ENCODE peak calls at places on chromosomes 3 and 15, in seven cellular contexts. One of them, this sample, is unnamed.

GRCh38 chr3:125010393-125010792 is 45.4 kb downstream of the HEG1 start:
- DNase-seq in naive thymus-derived CD4-positive, alpha-beta T cell: no peak
- DNase-seq in astrocyte of the spinal cord: no peak
- DNase-seq in fibroblast of mammary gland: no peak
- DNase-seq in left lung: no peak
- DNase-seq in dorsolateral prefrontal cortex: no peak
- DNase-seq in cardiac muscle cell: no peak
- DNase-seq in this sample: no peak

GRCh38 chr3:43259626-43260025 is 26.7 kb upstream of the SNRK start:
- DNase-seq in naive thymus-derived CD4-positive, alpha-beta T cell: no peak
- DNase-seq in dorsolateral prefrontal cortex: no peak
- DNase-seq in astrocyte of the spinal cord: no peak
- DNase-seq in fibroblast of mammary gland: no peak
- DNase-seq in cardiac muscle cell: no peak
- DNase-seq in left lung: no peak
- DNase-seq in this sample: no peak

GRCh38 chr3:29282431-29283296 is 1.8 kb downstream of the RBMS3 start:
- DNase-seq in fibroblast of mammary gland: peak
- DNase-seq in left lung: no peak
- DNase-seq in dorsolateral prefrontal cortex: no peak
- DNase-seq in naive thymus-derived CD4-positive, alpha-beta T cell: no peak
- DNase-seq in astrocyte of the spinal cord: peak
- DNase-seq in cardiac muscle cell: peak
- DNase-seq in this sample: no peak

GRCh38 chr3:196741401-196741761 is 1.7 kb downstream of the PAK2 start:
- DNase-seq in naive thymus-derived CD4-positive, alpha-beta T cell: no peak
- DNase-seq in fibroblast of mammary gland: no peak
- DNase-seq in dorsolateral prefrontal cortex: no peak
- DNase-seq in astrocyte of the spinal cord: peak
- DNase-seq in left lung: no peak
- DNase-seq in cardiac muscle cell: no peak
- DNase-seq in this sample: no peak

GRCh38 chr15:76335129-76335850 is 1.3 kb upstream of the ISL2 start:
- DNase-seq in left lung: peak
- DNase-seq in naive thymus-derived CD4-positive, alpha-beta T cell: no peak
- DNase-seq in cardiac muscle cell: no peak
- DNase-seq in fibroblast of mammary gland: no peak
- DNase-seq in dorsolateral prefrontal cortex: no peak
- DNase-seq in astrocyte of the spinal cord: no peak
- DNase-seq in this sample: no peak

GRCh38 chr15:72982750-72983149 is 69.5 kb upstream of the NEO1 start:
- DNase-seq in astrocyte of the spinal cord: peak
- DNase-seq in cardiac muscle cell: peak
- DNase-seq in naive thymus-derived CD4-positive, alpha-beta T cell: no peak
- DNase-seq in left lung: no peak
- DNase-seq in fibroblast of mammary gland: peak
- DNase-seq in dorsolateral prefrontal cortex: no peak
- DNase-seq in this sample: no peak

GRCh38 chr3:162719684-162720341 is 1223.2 kb downstream of the OTOL1 start:
- DNase-seq in cardiac muscle cell: peak
- DNase-seq in astrocyte of the spinal cord: peak
- DNase-seq in dorsolateral prefrontal cortex: no peak
- DNase-seq in naive thymus-derived CD4-positive, alpha-beta T cell: no peak
- DNase-seq in left lung: no peak
- DNase-seq in fibroblast of mammary gland: peak
- DNase-seq in this sample: peak

GRCh38 chr15:42723068-42723467 is 13.9 kb downstream of the CDAN1 start:
- DNase-seq in dorsolateral prefrontal cortex: no peak
- DNase-seq in astrocyte of the spinal cord: no peak
- DNase-seq in left lung: no peak
- DNase-seq in naive thymus-derived CD4-positive, alpha-beta T cell: no peak
- DNase-seq in fibroblast of mammary gland: peak
- DNase-seq in cardiac muscle cell: no peak
- DNase-seq in this sample: no peak

GRCh38 chr3:48845170-48845569 is 2.5 kb downstream of the PRKAR2A start:
- DNase-seq in cardiac muscle cell: no peak
- DNase-seq in astrocyte of the spinal cord: no peak
- DNase-seq in naive thymus-derived CD4-positive, alpha-beta T cell: no peak
- DNase-seq in fibroblast of mammary gland: peak
- DNase-seq in left lung: no peak
- DNase-seq in dorsolateral prefrontal cortex: no peak
- DNase-seq in this sample: no peak

GRCh38 chr15:37903932-37904493 is 30.4 kb upstream of the TMCO5A start:
- DNase-seq in dorsolateral prefrontal cortex: no peak
- DNase-seq in cardiac muscle cell: no peak
- DNase-seq in naive thymus-derived CD4-positive, alpha-beta T cell: no peak
- DNase-seq in fibroblast of mammary gland: no peak
- DNase-seq in astrocyte of the spinal cord: no peak
- DNase-seq in left lung: no peak
- DNase-seq in this sample: no peak

GRCh38 chr15:33629647-33630046 is 318.9 kb downstream of the RYR3 start:
- DNase-seq in cardiac muscle cell: no peak
- DNase-seq in dorsolateral prefrontal cortex: no peak
- DNase-seq in astrocyte of the spinal cord: no peak
- DNase-seq in fibroblast of mammary gland: no peak
- DNase-seq in left lung: no peak
- DNase-seq in naive thymus-derived CD4-positive, alpha-beta T cell: no peak
- DNase-seq in this sample: no peak

GRCh38 chr15:82680200-82681102 is 29.2 kb downstream of the AP3B2 start:
- DNase-seq in naive thymus-derived CD4-positive, alpha-beta T cell: peak
- DNase-seq in astrocyte of the spinal cord: no peak
- DNase-seq in left lung: peak
- DNase-seq in cardiac muscle cell: no peak
- DNase-seq in dorsolateral prefrontal cortex: no peak
- DNase-seq in fibroblast of mammary gland: no peak
- DNase-seq in this sample: no peak

GRCh38 chr3:41991399-41991798 is 29.5 kb upstream of the ULK4 start:
- DNase-seq in left lung: no peak
- DNase-seq in dorsolateral prefrontal cortex: no peak
- DNase-seq in fibroblast of mammary gland: no peak
- DNase-seq in naive thymus-derived CD4-positive, alpha-beta T cell: no peak
- DNase-seq in cardiac muscle cell: no peak
- DNase-seq in astrocyte of the spinal cord: no peak
- DNase-seq in this sample: no peak

GRCh38 chr3:71180524-71180923 is 403.0 kb downstream of the FOXP1 start:
- DNase-seq in fibroblast of mammary gland: no peak
- DNase-seq in cardiac muscle cell: no peak
- DNase-seq in dorsolateral prefrontal cortex: no peak
- DNase-seq in left lung: no peak
- DNase-seq in naive thymus-derived CD4-positive, alpha-beta T cell: no peak
- DNase-seq in astrocyte of the spinal cord: no peak
- DNase-seq in this sample: no peak

GRCh38 chr15:29990035-29990434 is 92.7 kb upstream of the GOLGA8J start:
- DNase-seq in cardiac muscle cell: no peak
- DNase-seq in astrocyte of the spinal cord: no peak
- DNase-seq in left lung: no peak
- DNase-seq in dorsolateral prefrontal cortex: no peak
- DNase-seq in naive thymus-derived CD4-positive, alpha-beta T cell: no peak
- DNase-seq in fibroblast of mammary gland: no peak
- DNase-seq in this sample: no peak

GRCh38 chr15:99729920-99730319 is 3.3 kb downstream of the LYSMD4 start:
- DNase-seq in left lung: no peak
- DNase-seq in fibroblast of mammary gland: peak
- DNase-seq in naive thymus-derived CD4-positive, alpha-beta T cell: no peak
- DNase-seq in astrocyte of the spinal cord: peak
- DNase-seq in cardiac muscle cell: peak
- DNase-seq in dorsolateral prefrontal cortex: peak
- DNase-seq in this sample: peak

GRCh38 chr15:99732711-99733267 is 448 bp downstream of the LYSMD4 start:
- DNase-seq in naive thymus-derived CD4-positive, alpha-beta T cell: no peak
- DNase-seq in astrocyte of the spinal cord: no peak
- DNase-seq in fibroblast of mammary gland: no peak
- DNase-seq in cardiac muscle cell: no peak
- DNase-seq in dorsolateral prefrontal cortex: no peak
- DNase-seq in left lung: peak
- DNase-seq in this sample: no peak

GRCh38 chr15:99733268-99734039 is at the start of gene LYSMD4:
- DNase-seq in cardiac muscle cell: peak
- DNase-seq in dorsolateral prefrontal cortex: peak
- DNase-seq in left lung: peak
- DNase-seq in naive thymus-derived CD4-positive, alpha-beta T cell: peak
- DNase-seq in astrocyte of the spinal cord: peak
- DNase-seq in fibroblast of mammary gland: peak
- DNase-seq in this sample: peak

GRCh38 chr15:99732268-99732641 is 982 bp downstream of the LYSMD4 start:
- DNase-seq in dorsolateral prefrontal cortex: no peak
- DNase-seq in astrocyte of the spinal cord: peak
- DNase-seq in fibroblast of mammary gland: peak
- DNase-seq in left lung: no peak
- DNase-seq in naive thymus-derived CD4-positive, alpha-beta T cell: no peak
- DNase-seq in cardiac muscle cell: peak
- DNase-seq in this sample: no peak

DNA sequence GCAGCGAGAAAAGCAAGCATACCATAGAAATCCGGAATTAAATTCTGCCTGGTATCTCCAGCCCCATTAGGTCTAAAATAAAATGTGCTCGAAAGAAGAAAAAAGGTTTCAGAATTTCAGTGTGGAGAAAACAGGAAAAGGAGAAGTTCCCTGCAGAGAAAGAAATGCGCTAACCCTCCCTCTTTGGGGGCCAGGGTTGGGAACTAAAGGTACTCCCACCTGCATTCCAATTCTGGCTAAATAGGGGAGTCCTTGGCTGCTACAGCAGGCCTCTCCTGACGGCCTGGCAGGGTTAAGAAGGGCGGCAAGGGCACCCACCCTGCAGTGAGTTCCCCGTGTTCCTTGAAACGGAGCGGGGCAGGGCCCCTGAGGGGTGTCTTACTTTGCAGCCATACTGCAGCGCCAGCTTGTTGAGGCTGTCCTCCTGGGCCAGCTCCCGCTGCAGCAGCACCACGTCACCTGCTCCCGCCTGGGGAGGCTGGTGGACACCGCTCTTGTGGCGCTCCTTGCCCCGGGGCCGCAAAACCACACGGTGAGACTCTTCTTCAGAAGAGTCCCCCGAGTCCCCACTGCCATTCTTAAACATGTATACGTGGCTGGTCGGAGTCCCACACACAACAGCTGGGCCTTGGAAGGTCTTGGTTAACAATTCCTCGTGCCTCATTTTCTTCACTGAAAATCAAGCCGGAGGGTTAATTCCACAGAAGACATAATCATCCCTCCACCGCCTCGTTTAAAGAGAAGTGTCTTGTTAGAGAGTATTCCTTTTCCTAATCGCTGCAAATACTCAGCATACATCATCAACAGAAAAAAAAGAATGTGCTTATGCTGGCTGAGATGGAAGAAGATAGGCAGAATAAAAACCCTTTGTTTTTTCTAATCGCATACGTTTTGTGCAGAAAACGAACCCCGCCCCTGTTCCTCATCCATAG is 1.6 kb downstream of the LYSMD4 start:
- DNase-seq in fibroblast of mammary gland: no peak
- DNase-seq in astrocyte of the spinal cord: no peak
- DNase-seq in cardiac muscle cell: peak
- DNase-seq in dorsolateral prefrontal cortex: no peak
- DNase-seq in naive thymus-derived CD4-positive, alpha-beta T cell: no peak
- DNase-seq in left lung: no peak
- DNase-seq in this sample: no peak
- H3K4me3 ChIP-seq in fibroblast of mammary gland: peak
- H3K4me3 ChIP-seq in astrocyte of the spinal cord: peak
- H3K4me3 ChIP-seq in cardiac muscle cell: peak
- H3K4me3 ChIP-seq in dorsolateral prefrontal cortex: peak
- H3K4me3 ChIP-seq in naive thymus-derived CD4-positive, alpha-beta T cell: peak
- H3K4me3 ChIP-seq in left lung: peak
- H3K4me3 ChIP-seq in this sample: peak

GRCh38 chr15:84813931-84814330 is 3.2 kb upstream of the ALPK3 start:
- DNase-seq in fibroblast of mammary gland: no peak
- DNase-seq in naive thymus-derived CD4-positive, alpha-beta T cell: no peak
- DNase-seq in astrocyte of the spinal cord: no peak
- DNase-seq in dorsolateral prefrontal cortex: no peak
- DNase-seq in left lung: no peak
- DNase-seq in cardiac muscle cell: no peak
- DNase-seq in this sample: no peak
- H3K4me3 ChIP-seq in fibroblast of mammary gland: no peak
- H3K4me3 ChIP-seq in naive thymus-derived CD4-positive, alpha-beta T cell: no peak
- H3K4me3 ChIP-seq in astrocyte of the spinal cord: no peak
- H3K4me3 ChIP-seq in dorsolateral prefrontal cortex: no peak
- H3K4me3 ChIP-seq in left lung: no peak
- H3K4me3 ChIP-seq in cardiac muscle cell: no peak
- H3K4me3 ChIP-seq in this sample: no peak

DNA sequence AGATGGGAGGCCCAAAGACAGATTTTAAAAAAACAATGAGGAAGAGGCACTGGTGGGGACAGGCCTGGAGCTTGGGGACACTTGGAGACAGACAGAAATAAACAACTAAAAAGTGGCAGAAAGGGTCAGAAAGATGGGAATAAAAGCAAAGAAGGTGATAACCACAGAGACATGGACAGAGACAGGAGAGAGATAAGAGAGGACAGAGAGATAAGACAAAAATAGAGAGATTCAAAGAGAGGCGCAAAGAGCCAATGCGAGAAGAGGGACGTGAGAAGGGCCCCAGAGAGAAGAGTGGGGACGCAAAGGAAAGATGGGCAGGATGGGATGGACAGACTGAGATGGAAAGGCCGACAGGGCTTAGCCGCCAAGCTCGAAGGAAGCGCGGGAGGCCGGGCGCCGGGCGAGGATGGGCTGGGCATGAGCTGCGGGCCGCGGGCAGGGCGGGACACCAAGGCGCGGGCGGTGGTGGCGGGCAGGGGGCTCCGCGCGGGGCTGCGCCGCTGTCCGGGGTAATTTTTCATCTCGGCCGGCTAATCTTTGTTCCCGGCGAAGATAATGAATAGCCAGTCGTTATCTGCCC is 3.1 kb upstream of the GATA2 start:
- DNase-seq in astrocyte of the spinal cord: no peak
- DNase-seq in dorsolateral prefrontal cortex: no peak
- DNase-seq in naive thymus-derived CD4-positive, alpha-beta T cell: no peak
- DNase-seq in fibroblast of mammary gland: no peak
- DNase-seq in cardiac muscle cell: no peak
- DNase-seq in left lung: peak
- DNase-seq in this sample: no peak
- H3K4me3 ChIP-seq in astrocyte of the spinal cord: no peak
- H3K4me3 ChIP-seq in dorsolateral prefrontal cortex: no peak
- H3K4me3 ChIP-seq in naive thymus-derived CD4-positive, alpha-beta T cell: no peak
- H3K4me3 ChIP-seq in fibroblast of mammary gland: no peak
- H3K4me3 ChIP-seq in cardiac muscle cell: no peak
- H3K4me3 ChIP-seq in left lung: no peak
- H3K4me3 ChIP-seq in this sample: no peak

DNA sequence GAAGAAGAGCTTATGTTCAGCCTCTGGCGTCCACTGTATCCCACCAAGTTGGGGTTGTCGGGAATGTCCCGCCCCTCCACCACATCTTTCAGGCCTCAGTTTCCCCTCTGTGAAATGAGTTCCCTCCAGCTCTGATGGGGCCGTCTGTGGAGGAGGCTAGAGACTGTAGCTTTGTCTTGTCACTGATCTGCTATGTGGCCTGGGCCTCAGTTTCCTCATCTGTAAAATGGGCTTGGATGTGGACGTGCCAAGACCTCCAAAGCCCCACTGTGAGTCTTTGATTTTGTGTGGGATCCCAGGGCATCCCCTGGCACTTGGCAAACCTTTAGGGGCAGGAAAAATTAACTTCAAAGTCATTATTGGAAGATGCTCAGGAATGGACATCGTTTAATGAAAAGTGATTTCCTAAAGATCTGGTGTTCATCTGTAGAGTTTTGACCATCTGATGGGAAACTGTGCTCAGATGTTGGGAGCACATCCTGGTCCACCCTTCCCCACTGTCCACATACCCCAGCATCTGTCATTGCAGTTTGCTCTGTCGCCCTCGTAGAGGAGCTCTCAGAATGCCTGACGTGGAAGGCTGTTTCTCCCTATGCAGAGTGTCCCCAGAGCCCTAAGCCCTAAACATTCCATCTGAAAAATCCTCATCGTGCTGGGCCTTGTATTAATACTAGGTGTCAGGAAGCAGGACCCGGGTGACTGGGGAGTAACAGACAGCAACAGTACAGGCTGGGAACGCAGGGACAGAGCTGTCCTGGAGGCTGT is 28.5 kb downstream of the SLC6A6 start:
- DNase-seq in fibroblast of mammary gland: no peak
- DNase-seq in cardiac muscle cell: no peak
- DNase-seq in dorsolateral prefrontal cortex: no peak
- DNase-seq in astrocyte of the spinal cord: no peak
- DNase-seq in left lung: no peak
- DNase-seq in naive thymus-derived CD4-positive, alpha-beta T cell: no peak
- DNase-seq in this sample: no peak
- H3K4me3 ChIP-seq in fibroblast of mammary gland: no peak
- H3K4me3 ChIP-seq in cardiac muscle cell: no peak
- H3K4me3 ChIP-seq in dorsolateral prefrontal cortex: no peak
- H3K4me3 ChIP-seq in astrocyte of the spinal cord: no peak
- H3K4me3 ChIP-seq in left lung: no peak
- H3K4me3 ChIP-seq in naive thymus-derived CD4-positive, alpha-beta T cell: peak
- H3K4me3 ChIP-seq in this sample: no peak